ENCODE peak calls at places on chromosomes 4 and X, in eight cellular contexts. K is H4, Y is lower leg skin, T is body of pancreas, V is esophagus squamous epithelium, E is T-helper 9 cell, H is M059J, F is posterior vena cava. L is an unnamed sample.

GRCh38 chr4:54585321-54586000 is 72.3 kb upstream of the KIT start:
- DNase-seq in T (no peak), K (no peak), Y (no peak), V (no peak), H (peak; percentile 81), E (no peak), F (no peak), L (no peak)

GRCh38 chr4:153084939-153085630 is 119.2 kb upstream of the TRIM2 start:
- DNase-seq in F (peak; percentile 93), Y (peak; percentile 95), H (peak; percentile 55), K (peak; percentile 56), V (no peak), T (peak; percentile 76), E (peak; percentile 82), L (peak; percentile 18)

GRCh38 chr4:138344064-138344463 is 101.9 kb upstream of the SLC7A11 start:
- DNase-seq in Y (no peak), K (no peak), F (no peak), V (no peak), H (no peak), T (no peak), E (no peak), L (no peak)

GRCh38 chrX:23187819-23188218 is 146.8 kb upstream of the PTCHD1 start:
- DNase-seq in V (no peak), Y (no peak), F (no peak), E (no peak), T (no peak), H (no peak), K (no peak), L (no peak)

GRCh38 chrX:13285229-13285628 is 34.6 kb downstream of the ATXN3L start:
- DNase-seq in H (peak; percentile 73), Y (no peak), K (no peak), T (no peak), E (no peak), F (no peak), V (no peak), L (no peak)

GRCh38 chrX:30015440-30015839 is 199.9 kb upstream of the MAGEB2 start:
- DNase-seq in V (no peak), T (no peak), Y (no peak), F (no peak), H (no peak), E (no peak), K (no peak), L (no peak)

GRCh38 chr4:145279122-145279960 is 99.0 kb upstream of the OTUD4 start:
- DNase-seq in K (peak; percentile 53), H (peak; percentile 66), T (no peak), F (no peak), V (no peak), E (no peak), Y (no peak), L (peak; percentile 84)

GRCh38 chr4:17326756-17327155 is 185.1 kb downstream of the QDPR start:
- DNase-seq in V (no peak), K (no peak), H (no peak), F (no peak), E (no peak), T (no peak), Y (no peak), L (no peak)

GRCh38 chr4:173013232-173013932 is 155.2 kb upstream of the GALNT7 start:
- DNase-seq in F (no peak), T (peak; percentile 57), V (no peak), Y (no peak), K (peak; percentile 20), H (peak; percentile 19), E (peak; percentile 41), L (no peak)

GRCh38 chr4:158856852-158857251 is 88.0 kb downstream of the FNIP2 start:
- DNase-seq in V (no peak), H (peak; percentile 38), F (no peak), T (no peak), E (no peak), Y (no peak), K (peak; percentile 50), L (no peak)

L was measured in skeletal muscle cell.